ENCODE peak calls at places on chromosomes 6 and 20, in ten cellular contexts. I is IMR-90, Y is esophagus squamous epithelium, H is adrenal gland, Z is upper lobe of left lung, D is body of pancreas, B is right lobe of liver, R is tibial nerve, J is A549, U is heart left ventricle. P is an unnamed sample.

GRCh38 chr6:112027942-112028674 is 25.8 kb upstream of the CCN6 start:
- DNase-seq in I (no peak), H (no peak), Y (no peak), U (no peak), B (no peak), J (no peak), R (no peak), Z (no peak), D (no peak), P (peak; percentile 57)

GRCh38 chr6:141394125-141394536 is 738.6 kb upstream of the GJE1 start:
- DNase-seq in J (no peak), D (no peak), I (no peak), B (no peak), U (peak; percentile 41), Y (no peak), H (no peak), Z (no peak), R (no peak), P (no peak)

GRCh38 chr6:168120390-168121307 is 41.6 kb upstream of the FRMD1 start:
- DNase-seq in R (no peak), J (no peak), U (no peak), I (no peak), D (no peak), H (no peak), B (no peak), Y (no peak), Z (peak; percentile 11), P (peak; percentile 29)

GRCh38 chr6:108174371-108175175 is 8.8 kb downstream of the NR2E1 start:
- DNase-seq in Z (no peak), U (no peak), J (no peak), B (peak; percentile 36), H (no peak), D (no peak), Y (no peak), I (peak; percentile 44), R (no peak), P (no peak)

GRCh38 chr20:49866051-49866450 is 49.3 kb downstream of the SPATA2 start:
- DNase-seq in I (peak; percentile 75), Y (no peak), J (no peak), U (no peak), R (no peak), Z (no peak), D (no peak), H (no peak), B (no peak), P (no peak)

GRCh38 chr6:134810402-134810801 is 139.5 kb downstream of the ALDH8A1 start:
- DNase-seq in U (no peak), I (peak; percentile 34), H (no peak), B (no peak), Z (no peak), Y (no peak), D (no peak), J (no peak), R (no peak), P (no peak)

GRCh38 chr6:7825986-7826385 is 84.6 kb downstream of the TXNDC5 start:
- DNase-seq in B (no peak), H (no peak), D (no peak), U (no peak), Z (no peak), Y (no peak), J (no peak), I (no peak), R (no peak), P (no peak)

GRCh38 chr6:88174906-88175305 is 8.8 kb upstream of the CNR1 start:
- DNase-seq in R (no peak), I (no peak), U (no peak), J (no peak), H (no peak), D (no peak), Y (no peak), Z (no peak), B (no peak), P (peak; percentile 63)

GRCh38 chr20:16803965-16804792 is 56.0 kb downstream of the OTOR start:
- DNase-seq in D (peak; percentile 60), B (peak; percentile 54), I (peak; percentile 48), Z (peak; percentile 45), Y (no peak), H (peak; percentile 40), R (peak; percentile 48), J (peak; percentile 51), U (no peak), P (peak; percentile 54)

GRCh38 chr20:48831702-48832422 is 4.1 kb upstream of the PREX1 start:
- DNase-seq in B (peak; percentile 77), Z (peak; percentile 52), R (no peak), U (no peak), J (peak; percentile 73), D (no peak), H (peak; percentile 93), I (peak; percentile 39), Y (no peak), P (peak; percentile 50)

GRCh38 chr20:58160451-58161051 is 67.9 kb downstream of the ANKRD60 start:
- DNase-seq in I (peak; percentile 17), U (no peak), R (peak; percentile 50), B (no peak), H (no peak), Y (no peak), J (no peak), Z (no peak), D (no peak), P (peak; percentile 41)

GRCh38 chr6:42020967-42021366 is 29.4 kb upstream of the TAF8 start:
- DNase-seq in B (no peak), I (no peak), D (no peak), Z (no peak), U (no peak), R (no peak), J (no peak), H (no peak), Y (no peak), P (no peak)
- H3K4me1 ChIP-seq in B (no peaks in the 10 kb centered on the region), I (peaks cover 6% of the 10 kb centered on the region), D (no peaks in the 10 kb centered on the region), Z (peaks cover 16% of the 10 kb centered on the region), U (peaks cover 7% of the 10 kb centered on the region), R (peaks cover 24% of the 10 kb centered on the region), J (peaks cover 14% of the 10 kb centered on the region), H (peaks cover 17% of the 10 kb centered on the region), Y (peaks cover 43% of the 10 kb centered on the region), P (peaks cover 24% of the 10 kb centered on the region)

GRCh38 chr20:62182469-62183425 is at the start of gene MTG2:
- DNase-seq in Y (peak; percentile 42), U (peak; percentile 97), B (peak; percentile 97), J (peak; percentile 99), I (peak; percentile 95), R (peak; percentile 81), Z (peak; percentile 96), D (peak; percentile 94), H (peak; percentile 96), P (peak; percentile 93)
- TF ChIP-seq POLR2A in Y (peak; percentile 93), U (peak; percentile 93), B (peak; percentile 98), J (peak; percentile 98), I (peak; percentile 86), R (peak; percentile 46), Z (peak; percentile 87), D (peak; percentile 92), H (peak; percentile 96), P (peak; percentile 88)

DNA sequence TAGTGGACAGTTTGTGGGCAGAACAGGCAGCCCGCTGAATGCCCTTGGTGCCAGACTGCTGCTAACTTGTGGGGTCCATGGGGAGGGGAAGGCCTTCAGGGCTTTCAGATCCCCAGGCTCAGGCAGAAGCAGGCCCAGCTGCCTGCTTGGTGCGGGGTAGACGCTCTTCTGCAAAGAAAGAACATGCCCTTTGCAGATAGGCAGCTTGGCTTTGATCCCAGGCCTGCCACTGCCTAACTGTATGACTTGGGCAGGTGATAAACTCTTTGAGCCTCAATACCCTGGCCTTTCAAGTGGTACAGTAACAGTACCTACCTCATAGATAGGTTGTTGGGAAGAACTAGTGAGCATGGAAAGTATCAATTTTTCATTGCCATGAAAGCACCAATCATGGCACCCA is 28.4 kb downstream of the CHMP4B start:
- DNase-seq in U (peak; percentile 70), J (no peak), Z (peak; percentile 40), H (peak; percentile 59), D (peak; percentile 75), B (peak; percentile 67), R (no peak), Y (no peak), I (no peak), P (no peak)
- H3K4me1 ChIP-seq in U (peaks cover 66% of the 10 kb centered on the region), J (peaks cover 9% of the 10 kb centered on the region), Z (peaks cover 72% of the 10 kb centered on the region), H (peaks cover 44% of the 10 kb centered on the region), D (peaks cover 86% of the 10 kb centered on the region), B (peaks cover 64% of the 10 kb centered on the region), R (peaks cover 69% of the 10 kb centered on the region), Y (peaks cover 92% of the 10 kb centered on the region), I (peaks cover 12% of the 10 kb centered on the region), P (peaks cover 17% of the 10 kb centered on the region)

DNA sequence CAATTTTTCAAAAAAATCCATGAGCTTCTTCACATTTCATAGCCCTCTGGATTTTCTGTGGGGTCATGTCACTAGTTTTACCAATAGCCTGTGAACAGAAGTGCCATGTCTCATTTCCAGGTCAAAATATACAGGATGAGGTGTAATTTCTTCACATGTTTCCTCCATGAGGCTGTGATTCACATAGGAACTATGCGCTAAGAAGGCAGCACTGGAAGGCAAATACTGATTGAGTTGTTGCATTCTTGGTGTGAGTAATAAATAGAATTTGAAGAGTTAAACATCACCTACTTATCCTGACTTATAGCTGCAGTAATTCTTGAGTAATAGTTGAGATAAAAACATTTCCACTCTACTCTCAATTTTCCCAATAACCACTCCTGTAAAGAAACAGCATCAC is 442.3 kb downstream of the HAO1 start:
- DNase-seq in D (no peak), B (no peak), J (no peak), H (no peak), I (no peak), Z (no peak), U (no peak), R (no peak), Y (no peak), P (no peak)
- TF ChIP-seq POLR2A in D (no peak), B (no peak), J (no peak), H (no peak), I (no peak), Z (no peak), U (no peak), R (no peak), Y (no peak), P (no peak)

DNA sequence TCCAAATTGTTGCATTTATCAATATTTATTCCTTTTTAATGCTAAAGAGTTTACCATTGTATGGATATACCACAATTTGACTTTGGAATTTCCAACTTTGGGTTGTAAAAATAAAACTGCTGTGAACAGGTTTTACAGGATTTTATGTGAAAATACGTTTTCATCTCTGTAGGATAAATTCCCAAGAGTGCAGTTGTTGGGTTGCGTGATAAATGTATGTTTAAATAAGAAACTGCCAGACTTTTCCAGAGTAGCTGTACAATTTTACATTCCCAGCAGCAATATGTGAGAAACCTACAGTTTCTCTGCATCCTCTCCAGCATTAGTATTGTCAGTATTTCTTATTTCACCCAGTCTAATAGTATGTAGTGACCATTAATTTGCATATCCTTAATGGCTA is 12.6 kb downstream of the TAB2 start:
- DNase-seq in H (no peak), I (no peak), Y (no peak), Z (no peak), D (no peak), B (no peak), J (no peak), U (no peak), R (no peak), P (no peak)
- H3K4me1 ChIP-seq in H (peaks cover 32% of the 10 kb centered on the region), I (peaks cover 11% of the 10 kb centered on the region), Y (peaks cover 72% of the 10 kb centered on the region), Z (peaks cover 35% of the 10 kb centered on the region), D (peaks cover 56% of the 10 kb centered on the region), B (peaks cover 27% of the 10 kb centered on the region), J (peaks cover 63% of the 10 kb centered on the region), U (peaks cover 2% of the 10 kb centered on the region), R (peaks cover 59% of the 10 kb centered on the region), P (no peaks in the 10 kb centered on the region)

P was measured in Peyer's patch.